ENCODE peak calls at places on chromosomes 7 and 10, in eight cellular contexts. P is fibroblast of lung, U is GM03348, Y is EL, O is AG04449, V is left lung, N is PC-3, G is kidney. T is an unnamed sample.

GRCh38 chr7:13829231-13829630 is 160.2 kb downstream of the ETV1 start:
- DNase-seq in P (peak), V (no peak), Y (no peak), U (no peak), N (peak), O (no peak), G (no peak), T (no peak)

GRCh38 chr7:37037286-37037685 is 313.0 kb upstream of the AOAH start:
- DNase-seq in O (no peak), G (no peak), Y (no peak), N (no peak), V (no peak), P (no peak), U (no peak), T (no peak)

GRCh38 chr7:671415-672042 is 55.0 kb upstream of the DNAAF5 start:
- DNase-seq in P (no peak), V (no peak), G (peak), N (no peak), O (no peak), Y (no peak), U (no peak), T (no peak)

GRCh38 chr7:18689535-18689934 is 194.0 kb downstream of the HDAC9 start:
- DNase-seq in O (no peak), Y (no peak), P (peak), V (no peak), N (no peak), U (no peak), G (no peak), T (no peak)

GRCh38 chr7:83001362-83002040 is 161.2 kb downstream of the PCLO start:
- DNase-seq in P (peak), G (no peak), O (no peak), N (no peak), U (no peak), Y (no peak), V (no peak), T (no peak)

GRCh38 chr10:92574545-92575377 is 868 bp upstream of the IDE start:
- DNase-seq in O (no peak), U (peak), V (no peak), N (peak), Y (no peak), P (no peak), G (no peak), T (peak)

GRCh38 chr7:118080947-118081346 is 103.0 kb upstream of the LSM8 start:
- DNase-seq in N (peak), U (peak), G (no peak), O (no peak), V (no peak), P (peak), Y (peak), T (peak)

GRCh38 chr10:77456414-77456813 is 181.2 kb downstream of the KCNMA1 start:
- DNase-seq in U (no peak), P (no peak), G (no peak), N (no peak), V (no peak), O (no peak), Y (no peak), T (no peak)

GRCh38 chr10:79219276-79219957 is 127.9 kb upstream of the PPIF start:
- DNase-seq in V (no peak), P (no peak), G (peak), O (no peak), Y (no peak), U (no peak), N (no peak), T (no peak)

GRCh38 chr10:92689663-92690210 is at the start of gene HHEX:
- DNase-seq in P (peak), O (no peak), U (peak), N (peak), Y (peak), G (peak), V (peak), T (peak)

GRCh38 chr10:92239600-92240288 is 51.1 kb downstream of the CPEB3 start:
- DNase-seq in P (peak), Y (peak), G (peak), N (peak), O (no peak), U (peak), V (peak), T (peak)

GRCh38 chr10:76311752-76312699 is 880.6 kb downstream of the LRMDA start:
- DNase-seq in V (no peak), U (peak), N (peak), P (no peak), O (no peak), G (no peak), Y (peak), T (no peak)

GRCh38 chr10:3424102-3424803 is 251.7 kb upstream of the PITRM1 start:
- DNase-seq in U (no peak), Y (peak), N (peak), G (no peak), O (no peak), V (no peak), P (peak), T (peak)

GRCh38 chr10:59388577-59388976 is 26.2 kb upstream of the FAM13C start:
- DNase-seq in U (no peak), P (no peak), Y (no peak), G (no peak), V (no peak), N (peak), O (no peak), T (no peak)

T was measured in hepatic stellate cell.